ENCODE peak calls at places on chromosomes 7 and 10, in seven cellular contexts. I, R, G, Z, J, O and C are unnamed samples.

GRCh38 chr10:19003341-19003740 is 45.3 kb upstream of the MALRD1 start:
- DNase-seq in I (no peak), R (no peak), Z (no peak), J (no peak), G (no peak), O (no peak), C (no peak)

GRCh38 chr10:77417806-77418205 is 219.8 kb downstream of the KCNMA1 start:
- DNase-seq in Z (no peak), O (no peak), G (no peak), I (no peak), J (no peak), R (no peak), C (no peak)

GRCh38 chr7:158394936-158395335 is 192.7 kb downstream of the PTPRN2 start:
- DNase-seq in G (no peak), R (no peak), I (peak), J (peak), O (peak), Z (no peak), C (no peak)

GRCh38 chr10:16521311-16522016 is at the start of gene C1QL3:
- DNase-seq in R (no peak), J (peak), Z (no peak), I (no peak), G (no peak), O (no peak), C (peak)

GRCh38 chr10:133141963-133142350 is 18.1 kb upstream of the KNDC1 start:
- DNase-seq in Z (no peak), I (no peak), G (no peak), O (no peak), J (peak), R (no peak), C (no peak)

GRCh38 chr10:4883079-4883739 is 57.2 kb downstream of the AKR1E2 start:
- DNase-seq in G (peak), Z (no peak), O (peak), I (peak), R (no peak), J (no peak), C (peak)

GRCh38 chr7:134766779-134767566 is 12.5 kb upstream of the CALD1 start:
- DNase-seq in G (peak), O (no peak), I (no peak), J (no peak), Z (no peak), R (peak), C (peak)

GRCh38 chr7:18475488-18475887 is 20.1 kb upstream of the HDAC9 start:
- DNase-seq in I (no peak), R (no peak), J (no peak), G (no peak), Z (no peak), O (no peak), C (no peak)

GRCh38 chr7:43244232-43244631 is 131.8 kb downstream of the HECW1 start:
- DNase-seq in J (no peak), R (no peak), G (no peak), I (no peak), Z (no peak), O (no peak), C (peak)

GRCh38 chr10:103890688-103891087 is 27.3 kb downstream of the STN1 start:
- DNase-seq in Z (no peak), R (no peak), O (no peak), I (peak), G (no peak), J (no peak), C (no peak)

GRCh38 chr7:120327054-120327453 is 54.1 kb downstream of the KCND2 start:
- DNase-seq in Z (no peak), G (no peak), R (no peak), I (no peak), J (no peak), O (no peak), C (no peak)

GRCh38 chr10:4981722-4982471 is 18.7 kb downstream of the AKR1C1 start:
- DNase-seq in G (peak), R (no peak), O (peak), I (peak), Z (peak), J (peak), C (peak)

GRCh38 chr7:130409067-130409721 is 28.9 kb downstream of the CPA1 start:
- DNase-seq in O (no peak), G (no peak), R (no peak), Z (no peak), I (no peak), J (no peak), C (peak)

GRCh38 chr10:19889279-19889678 is 73.0 kb downstream of the PLXDC2 start:
- DNase-seq in G (no peak), Z (no peak), O (no peak), I (no peak), R (no peak), J (no peak), C (no peak)

GRCh38 chr7:80453699-80454340 is 58.0 kb downstream of the GNAT3 start:
- DNase-seq in G (peak), R (no peak), O (no peak), Z (peak), I (peak), J (no peak), C (peak)

GRCh38 chr10:48885376-48885775 is 54.3 kb downstream of the LRRC18 start:
- DNase-seq in R (no peak), J (peak), Z (peak), O (peak), I (peak), G (peak), C (no peak)

GRCh38 chr10:44463511-44464121 is 78.7 kb upstream of the CXCL12 start:
- DNase-seq in J (no peak), R (no peak), G (no peak), O (no peak), Z (no peak), I (no peak), C (no peak)

GRCh38 chr10:92839191-92840085 is 8.9 kb upstream of the EXOC6 start:
- DNase-seq in G (peak), R (no peak), J (peak), Z (no peak), O (peak), I (peak), C (peak)

GRCh38 chr10:5040781-5041470 is 37.3 kb upstream of the AKR1C2 start:
- DNase-seq in O (no peak), G (peak), I (peak), R (no peak), J (no peak), Z (no peak), C (peak)

GRCh38 chr7:104883248-104883717 is 130.7 kb upstream of the KMT2E start:
- DNase-seq in O (no peak), I (no peak), G (no peak), J (no peak), Z (no peak), R (no peak), C (no peak)

GRCh38 chr7:123624527-123625183 is 23.0 kb downstream of the ASB15 start:
- DNase-seq in O (peak), J (peak), G (peak), R (peak), Z (no peak), I (peak), C (peak)

GRCh38 chr7:2109936-2110585 is 122.7 kb downstream of the MAD1L1 start:
- DNase-seq in G (peak), Z (peak), R (peak), J (no peak), O (peak), I (peak), C (peak)

GRCh38 chr7:6231184-6231583 is 41.2 kb downstream of the CYTH3 start:
- DNase-seq in Z (no peak), O (no peak), R (no peak), J (no peak), G (no peak), I (no peak), C (no peak)

GRCh38 chr7:129690701-129691100 is 79.2 kb downstream of the NRF1 start:
- DNase-seq in I (no peak), O (no peak), Z (no peak), R (no peak), G (no peak), J (no peak), C (peak)

DNA sequence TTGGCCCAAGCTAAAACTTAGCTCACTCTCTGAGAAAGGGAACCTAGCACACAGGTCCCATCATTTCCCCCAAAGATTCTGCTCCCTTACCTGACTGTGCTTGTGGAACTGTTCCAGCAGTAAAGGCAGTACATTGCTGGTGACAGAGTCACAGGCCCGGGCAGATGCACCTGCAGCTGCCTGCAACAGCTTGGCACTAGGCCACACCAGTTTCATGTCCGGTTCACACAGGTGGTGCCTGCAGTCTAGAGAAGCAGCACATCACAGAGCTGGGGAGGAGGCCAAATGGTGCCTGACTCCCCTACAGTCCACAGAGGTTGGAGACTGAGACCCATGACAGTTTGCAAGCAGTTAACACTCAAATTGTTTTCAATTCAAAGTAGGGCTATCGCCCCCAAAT is 22.2 kb downstream of the ZDHHC16 start:
- DNase-seq in Z (no peak), I (no peak), G (no peak), J (no peak), O (no peak), R (peak), C (no peak)
- TF ChIP-seq RAD21 in Z (no peak), I (no peak), G (no peak), J (no peak), O (no peak), R (no peak), C (no peak)

GRCh38 chr7:876077-876971 is at the start of gene GET4:
- DNase-seq in J (peak), G (peak), R (peak), Z (peak), O (peak), I (peak), C (peak)
- TF ChIP-seq POLR2A in J (peak), G (peak), R (peak), Z (peak), O (peak), I (peak), C (peak)

GRCh38 chr10:12774219-12774894 is 227.2 kb downstream of the CCDC3 start:
- DNase-seq in Z (no peak), O (no peak), J (peak), G (no peak), I (no peak), R (no peak), C (no peak)

GRCh38 chr10:12782537-12782936 is 219.0 kb downstream of the CCDC3 start:
- DNase-seq in I (peak), Z (peak), O (peak), G (peak), J (peak), R (no peak), C (peak)

GRCh38 chr10:12780634-12781601 is 220.6 kb downstream of the CCDC3 start:
- DNase-seq in O (no peak), Z (no peak), R (no peak), J (no peak), I (no peak), G (no peak), C (peak)

GRCh38 chr10:12772797-12773587 is 228.5 kb downstream of the CCDC3 start:
- DNase-seq in I (peak), Z (no peak), G (no peak), R (no peak), O (no peak), J (no peak), C (no peak)

GRCh38 chr10:12777840-12778585 is 223.5 kb downstream of the CCDC3 start:
- DNase-seq in R (no peak), J (no peak), Z (no peak), O (no peak), G (no peak), I (no peak), C (no peak)
- TF ChIP-seq RAD21 in R (no peak), J (no peak), Z (no peak), O (no peak), G (no peak), I (no peak), C (no peak)

GRCh38 chr7:44769381-44770209 is 20.9 kb downstream of the ZMIZ2 start:
- DNase-seq in Z (no peak), G (no peak), R (peak), O (no peak), J (no peak), I (no peak), C (peak)

GRCh38 chr7:44767134-44767911 is 18.7 kb downstream of the ZMIZ2 start:
- DNase-seq in J (no peak), O (no peak), G (no peak), Z (no peak), R (no peak), I (no peak), C (no peak)

GRCh38 chr7:44767912-44768662 is 19.4 kb downstream of the ZMIZ2 start:
- DNase-seq in O (peak), R (no peak), G (no peak), I (no peak), J (no peak), Z (no peak), C (peak)

GRCh38 chr7:44766416-44766801 is 17.8 kb downstream of the ZMIZ2 start:
- DNase-seq in J (no peak), Z (no peak), O (no peak), R (no peak), I (no peak), G (no peak), C (no peak)

DNA sequence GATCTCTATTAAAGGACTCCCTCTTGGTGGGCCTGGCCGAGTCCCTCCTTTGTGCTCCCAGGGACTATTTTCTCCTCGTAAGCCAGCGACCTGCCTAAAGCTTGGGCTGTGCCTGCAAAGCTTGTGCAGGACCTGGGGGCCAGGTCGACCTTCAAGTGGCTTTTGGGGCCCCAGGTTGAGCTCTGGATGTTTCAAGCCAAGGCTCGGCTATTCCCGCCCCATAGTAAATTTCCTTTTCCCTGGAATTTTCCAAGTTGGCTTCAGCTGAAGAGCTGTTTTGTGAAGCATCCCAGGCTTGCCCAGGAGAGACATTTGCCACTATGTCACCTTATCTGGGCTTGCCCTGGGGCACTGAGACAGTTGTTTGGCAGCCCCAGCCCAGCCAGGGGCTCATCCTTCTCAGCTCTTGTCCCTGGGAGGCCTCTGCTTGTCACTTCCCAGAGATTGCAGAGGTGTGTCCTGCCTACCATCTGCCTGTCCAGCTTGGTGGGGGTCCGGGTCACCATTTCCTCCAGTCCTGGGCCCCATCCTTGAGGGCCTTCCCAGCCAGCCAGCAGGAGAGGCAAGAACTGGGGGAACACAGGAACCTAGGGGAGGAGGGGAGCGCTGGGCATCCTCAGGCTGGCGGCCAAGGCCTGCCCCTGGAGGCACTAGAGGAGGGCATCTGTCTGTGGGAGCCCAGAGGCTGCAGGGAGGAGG is 20.2 kb downstream of the ZMIZ2 start:
- DNase-seq in J (no peak), I (no peak), Z (no peak), R (no peak), G (no peak), O (no peak), C (no peak)
- TF ChIP-seq POLR2A in J (no peak), I (no peak), Z (no peak), R (no peak), G (no peak), O (no peak), C (no peak)

GRCh38 chr10:46550795-46551700 is 5.4 kb downstream of the GPRIN2 start:
- DNase-seq in Z (no peak), G (no peak), O (peak), J (peak), R (no peak), I (no peak), C (no peak)

GRCh38 chr10:46550076-46550790 is 6.2 kb downstream of the GPRIN2 start:
- DNase-seq in J (peak), I (no peak), O (no peak), R (no peak), G (no peak), Z (no peak), C (no peak)

GRCh38 chr10:46553238-46554049 is 3.0 kb downstream of the GPRIN2 start:
- DNase-seq in I (no peak), O (no peak), R (no peak), G (no peak), J (peak), Z (no peak), C (no peak)

GRCh38 chr10:46552526-46553237 is 3.8 kb downstream of the GPRIN2 start:
- DNase-seq in Z (no peak), R (no peak), I (no peak), O (no peak), J (no peak), G (no peak), C (no peak)

GRCh38 chr10:46551701-46552525 is 4.5 kb downstream of the GPRIN2 start:
- DNase-seq in Z (no peak), I (no peak), J (peak), R (no peak), G (no peak), O (no peak), C (no peak)
- TF ChIP-seq RAD21 in Z (no peak), I (no peak), J (no peak), R (no peak), G (no peak), O (no peak), C (no peak)

GRCh38 chr10:102502337-102503151 is at the start of gene ACTR1A:
- DNase-seq in J (peak), Z (peak), R (peak), I (peak), G (peak), O (peak), C (peak)
- TF ChIP-seq POLR2A in J (peak), Z (peak), R (peak), I (peak), G (peak), O (peak), C (peak)